ENCODE peak calls at places on chromosomes 6 and 20, in eight cellular contexts. One of them, this sample, is unnamed. For H3K4me1, the result is how much of the 10 kb centered on the place peaks cover.

GRCh38 chr6:119636060-119636459 is 286.5 kb upstream of the MAN1A1 start:
- DNase-seq in fibroblast of lung: no peak
- DNase-seq in stomach: no peak
- DNase-seq in cardiac muscle cell: no peak
- DNase-seq in ovary: no peak
- DNase-seq in A673: no peak
- DNase-seq in left lung: no peak
- DNase-seq in mesendoderm: no peak
- DNase-seq in this sample: no peak

GRCh38 chr6:10084276-10084993 is 330.4 kb downstream of the TFAP2A start:
- DNase-seq in left lung: no peak
- DNase-seq in stomach: no peak
- DNase-seq in mesendoderm: peak
- DNase-seq in A673: peak
- DNase-seq in fibroblast of lung: no peak
- DNase-seq in ovary: no peak
- DNase-seq in cardiac muscle cell: no peak
- DNase-seq in this sample: no peak

GRCh38 chr6:10237284-10238043 is 177.4 kb downstream of the TFAP2A start:
- DNase-seq in stomach: no peak
- DNase-seq in mesendoderm: no peak
- DNase-seq in cardiac muscle cell: no peak
- DNase-seq in A673: no peak
- DNase-seq in fibroblast of lung: no peak
- DNase-seq in left lung: no peak
- DNase-seq in ovary: no peak
- DNase-seq in this sample: no peak

GRCh38 chr20:22890605-22891300 is 144.4 kb upstream of the SSTR4 start:
- DNase-seq in left lung: no peak
- DNase-seq in cardiac muscle cell: no peak
- DNase-seq in A673: no peak
- DNase-seq in fibroblast of lung: no peak
- DNase-seq in mesendoderm: no peak
- DNase-seq in ovary: no peak
- DNase-seq in stomach: no peak
- DNase-seq in this sample: no peak

GRCh38 chr6:160400426-160400825 is 52.2 kb downstream of the SLC22A3 start:
- DNase-seq in stomach: no peak
- DNase-seq in cardiac muscle cell: no peak
- DNase-seq in left lung: no peak
- DNase-seq in A673: no peak
- DNase-seq in fibroblast of lung: peak
- DNase-seq in mesendoderm: no peak
- DNase-seq in ovary: no peak
- DNase-seq in this sample: no peak

GRCh38 chr6:169240591-169241390 is 12.9 kb downstream of the THBS2 start:
- DNase-seq in ovary: no peak
- DNase-seq in A673: no peak
- DNase-seq in stomach: no peak
- DNase-seq in mesendoderm: no peak
- DNase-seq in fibroblast of lung: no peak
- DNase-seq in left lung: peak
- DNase-seq in cardiac muscle cell: no peak
- DNase-seq in this sample: no peak

GRCh38 chr6:56399672-56400263 is 152.4 kb upstream of the COL21A1 start:
- DNase-seq in stomach: no peak
- DNase-seq in mesendoderm: peak
- DNase-seq in ovary: no peak
- DNase-seq in fibroblast of lung: no peak
- DNase-seq in left lung: no peak
- DNase-seq in A673: no peak
- DNase-seq in cardiac muscle cell: no peak
- DNase-seq in this sample: no peak

GRCh38 chr20:9392892-9393857 is 121.2 kb upstream of the LAMP5 start:
- DNase-seq in stomach: peak
- DNase-seq in left lung: peak
- DNase-seq in fibroblast of lung: peak
- DNase-seq in ovary: peak
- DNase-seq in mesendoderm: peak
- DNase-seq in A673: peak
- DNase-seq in cardiac muscle cell: peak
- DNase-seq in this sample: peak

GRCh38 chr6:133041020-133041419 is 200.1 kb upstream of the EYA4 start:
- DNase-seq in cardiac muscle cell: peak
- DNase-seq in stomach: no peak
- DNase-seq in ovary: no peak
- DNase-seq in fibroblast of lung: no peak
- DNase-seq in left lung: no peak
- DNase-seq in A673: no peak
- DNase-seq in mesendoderm: peak
- DNase-seq in this sample: no peak

GRCh38 chr6:161418458-161418945 is 144.6 kb upstream of the AGPAT4 start:
- DNase-seq in A673: peak
- DNase-seq in mesendoderm: peak
- DNase-seq in ovary: peak
- DNase-seq in left lung: no peak
- DNase-seq in fibroblast of lung: peak
- DNase-seq in stomach: no peak
- DNase-seq in cardiac muscle cell: peak
- DNase-seq in this sample: peak

GRCh38 chr20:57155415-57155814 is 111.0 kb downstream of the BMP7 start:
- DNase-seq in cardiac muscle cell: no peak
- DNase-seq in stomach: no peak
- DNase-seq in left lung: no peak
- DNase-seq in A673: no peak
- DNase-seq in mesendoderm: no peak
- DNase-seq in fibroblast of lung: no peak
- DNase-seq in ovary: no peak
- DNase-seq in this sample: no peak

GRCh38 chr6:144574796-144575195 is 289.7 kb downstream of the UTRN start:
- DNase-seq in fibroblast of lung: no peak
- DNase-seq in left lung: no peak
- DNase-seq in mesendoderm: no peak
- DNase-seq in A673: no peak
- DNase-seq in cardiac muscle cell: no peak
- DNase-seq in ovary: no peak
- DNase-seq in stomach: no peak
- DNase-seq in this sample: no peak

GRCh38 chr20:57618766-57619052 is 1.5 kb downstream of the ZBP1 start:
- DNase-seq in fibroblast of lung: no peak
- DNase-seq in left lung: peak
- DNase-seq in ovary: no peak
- DNase-seq in mesendoderm: no peak
- DNase-seq in stomach: no peak
- DNase-seq in A673: no peak
- DNase-seq in cardiac muscle cell: no peak
- DNase-seq in this sample: no peak

GRCh38 chr6:70151616-70152015 is 151.3 kb downstream of the COL9A1 start:
- DNase-seq in fibroblast of lung: no peak
- DNase-seq in stomach: no peak
- DNase-seq in cardiac muscle cell: no peak
- DNase-seq in left lung: no peak
- DNase-seq in ovary: no peak
- DNase-seq in mesendoderm: peak
- DNase-seq in A673: no peak
- DNase-seq in this sample: no peak

GRCh38 chr6:57135885-57136284 is 36.2 kb upstream of the BAG2 start:
- DNase-seq in cardiac muscle cell: no peak
- DNase-seq in stomach: no peak
- DNase-seq in left lung: no peak
- DNase-seq in ovary: no peak
- DNase-seq in fibroblast of lung: peak
- DNase-seq in A673: no peak
- DNase-seq in mesendoderm: no peak
- DNase-seq in this sample: no peak

GRCh38 chr6:43622541-43622940 is 6.5 kb downstream of the GTPBP2 start:
- DNase-seq in stomach: no peak
- DNase-seq in mesendoderm: no peak
- DNase-seq in left lung: no peak
- DNase-seq in fibroblast of lung: no peak
- DNase-seq in A673: no peak
- DNase-seq in ovary: no peak
- DNase-seq in cardiac muscle cell: no peak
- DNase-seq in this sample: no peak

GRCh38 chr6:2034256-2034655 is 211.1 kb downstream of the GMDS start:
- DNase-seq in A673: no peak
- DNase-seq in stomach: no peak
- DNase-seq in fibroblast of lung: peak
- DNase-seq in ovary: no peak
- DNase-seq in cardiac muscle cell: no peak
- DNase-seq in left lung: no peak
- DNase-seq in mesendoderm: no peak
- DNase-seq in this sample: no peak

GRCh38 chr6:12957321-12958051 is 240.9 kb downstream of the PHACTR1 start:
- DNase-seq in cardiac muscle cell: peak
- DNase-seq in left lung: peak
- DNase-seq in mesendoderm: peak
- DNase-seq in stomach: peak
- DNase-seq in fibroblast of lung: peak
- DNase-seq in ovary: peak
- DNase-seq in A673: peak
- DNase-seq in this sample: no peak

GRCh38 chr6:3654436-3654835 is 97.1 kb downstream of the PXDC1 start:
- DNase-seq in fibroblast of lung: no peak
- DNase-seq in stomach: no peak
- DNase-seq in mesendoderm: no peak
- DNase-seq in cardiac muscle cell: no peak
- DNase-seq in left lung: no peak
- DNase-seq in A673: no peak
- DNase-seq in ovary: no peak
- DNase-seq in this sample: no peak

GRCh38 chr20:1331801-1332453 is 3.0 kb upstream of the SDCBP2 start:
- DNase-seq in mesendoderm: no peak
- DNase-seq in fibroblast of lung: no peak
- DNase-seq in cardiac muscle cell: no peak
- DNase-seq in left lung: no peak
- DNase-seq in stomach: no peak
- DNase-seq in A673: no peak
- DNase-seq in ovary: no peak
- DNase-seq in this sample: no peak

GRCh38 chr20:17471606-17472187 is 59.5 kb downstream of the BFSP1 start:
- DNase-seq in left lung: no peak
- DNase-seq in cardiac muscle cell: no peak
- DNase-seq in ovary: no peak
- DNase-seq in stomach: no peak
- DNase-seq in mesendoderm: no peak
- DNase-seq in fibroblast of lung: no peak
- DNase-seq in A673: no peak
- DNase-seq in this sample: no peak

GRCh38 chr6:4941782-4942672 is 61.8 kb downstream of the RPP40 start:
- DNase-seq in ovary: no peak
- DNase-seq in cardiac muscle cell: no peak
- DNase-seq in stomach: no peak
- DNase-seq in A673: peak
- DNase-seq in left lung: peak
- DNase-seq in mesendoderm: peak
- DNase-seq in fibroblast of lung: peak
- DNase-seq in this sample: no peak

GRCh38 chr6:45539124-45539523 is 161.4 kb upstream of the SUPT3H start:
- DNase-seq in left lung: no peak
- DNase-seq in mesendoderm: no peak
- DNase-seq in stomach: no peak
- DNase-seq in cardiac muscle cell: no peak
- DNase-seq in fibroblast of lung: no peak
- DNase-seq in ovary: no peak
- DNase-seq in A673: no peak
- DNase-seq in this sample: no peak
- H3K4me1 ChIP-seq in left lung: under half
- H3K4me1 ChIP-seq in mesendoderm: under half
- H3K4me1 ChIP-seq in stomach: under half
- H3K4me1 ChIP-seq in cardiac muscle cell: under half
- H3K4me1 ChIP-seq in fibroblast of lung: under half
- H3K4me1 ChIP-seq in ovary: under half
- H3K4me1 ChIP-seq in A673: under half
- H3K4me1 ChIP-seq in this sample: under half

GRCh38 chr6:163483107-163483506 is 68.6 kb downstream of the QKI start:
- DNase-seq in fibroblast of lung: no peak
- DNase-seq in stomach: no peak
- DNase-seq in mesendoderm: no peak
- DNase-seq in cardiac muscle cell: no peak
- DNase-seq in ovary: no peak
- DNase-seq in A673: no peak
- DNase-seq in left lung: no peak
- DNase-seq in this sample: no peak

GRCh38 chr6:163489584-163489983 is 75.1 kb downstream of the QKI start:
- DNase-seq in A673: no peak
- DNase-seq in ovary: no peak
- DNase-seq in fibroblast of lung: peak
- DNase-seq in left lung: no peak
- DNase-seq in cardiac muscle cell: no peak
- DNase-seq in stomach: no peak
- DNase-seq in mesendoderm: no peak
- DNase-seq in this sample: no peak

GRCh38 chr6:163490826-163491577 is 76.5 kb downstream of the QKI start:
- DNase-seq in left lung: no peak
- DNase-seq in cardiac muscle cell: no peak
- DNase-seq in ovary: peak
- DNase-seq in fibroblast of lung: peak
- DNase-seq in A673: peak
- DNase-seq in stomach: peak
- DNase-seq in mesendoderm: no peak
- DNase-seq in this sample: no peak

GRCh38 chr6:163485388-163485851 is 70.9 kb downstream of the QKI start:
- DNase-seq in ovary: no peak
- DNase-seq in mesendoderm: no peak
- DNase-seq in cardiac muscle cell: no peak
- DNase-seq in fibroblast of lung: peak
- DNase-seq in stomach: no peak
- DNase-seq in A673: no peak
- DNase-seq in left lung: no peak
- DNase-seq in this sample: no peak
- H3K4me1 ChIP-seq in ovary: under half
- H3K4me1 ChIP-seq in mesendoderm: under half
- H3K4me1 ChIP-seq in cardiac muscle cell: under half
- H3K4me1 ChIP-seq in fibroblast of lung: under half
- H3K4me1 ChIP-seq in stomach: half or more
- H3K4me1 ChIP-seq in A673: under half
- H3K4me1 ChIP-seq in left lung: under half
- H3K4me1 ChIP-seq in this sample: under half

DNA sequence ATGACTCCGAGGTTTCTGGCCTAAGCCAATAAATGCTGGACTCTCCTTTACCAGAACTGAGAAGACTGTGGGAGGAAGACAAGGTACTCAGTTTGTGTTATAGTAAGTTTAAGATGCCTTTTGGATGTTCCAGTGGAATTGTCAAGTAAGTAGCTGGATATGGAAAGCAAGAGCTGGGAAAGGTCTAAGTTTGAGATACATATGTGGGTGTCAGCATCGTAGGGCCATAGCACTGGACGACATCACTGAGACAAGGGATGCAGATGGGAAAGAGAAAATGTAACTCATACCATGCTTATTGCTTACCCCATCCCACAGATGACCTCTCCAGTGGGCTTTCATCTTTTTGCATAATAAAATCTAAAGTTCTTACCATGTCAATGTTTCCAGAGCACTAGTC is 45.5 kb upstream of the ZNF217 start:
- DNase-seq in cardiac muscle cell: no peak
- DNase-seq in stomach: no peak
- DNase-seq in fibroblast of lung: no peak
- DNase-seq in mesendoderm: no peak
- DNase-seq in A673: no peak
- DNase-seq in left lung: no peak
- DNase-seq in ovary: no peak
- DNase-seq in this sample: no peak
- H3K4me1 ChIP-seq in cardiac muscle cell: under half
- H3K4me1 ChIP-seq in stomach: under half
- H3K4me1 ChIP-seq in fibroblast of lung: under half
- H3K4me1 ChIP-seq in mesendoderm: under half
- H3K4me1 ChIP-seq in A673: under half
- H3K4me1 ChIP-seq in left lung: under half
- H3K4me1 ChIP-seq in ovary: under half
- H3K4me1 ChIP-seq in this sample: under half

GRCh38 chr20:62405108-62405980 is 1.7 kb downstream of the CABLES2 start:
- DNase-seq in fibroblast of lung: peak
- DNase-seq in stomach: peak
- DNase-seq in mesendoderm: peak
- DNase-seq in A673: no peak
- DNase-seq in left lung: no peak
- DNase-seq in cardiac muscle cell: peak
- DNase-seq in ovary: peak
- DNase-seq in this sample: no peak
- H3K4me1 ChIP-seq in fibroblast of lung: under half
- H3K4me1 ChIP-seq in stomach: under half
- H3K4me1 ChIP-seq in mesendoderm: under half
- H3K4me1 ChIP-seq in A673: under half
- H3K4me1 ChIP-seq in left lung: under half
- H3K4me1 ChIP-seq in cardiac muscle cell: under half
- H3K4me1 ChIP-seq in ovary: under half
- H3K4me1 ChIP-seq in this sample: under half

This sample was measured in NT2/D1.